ENCODE peak calls at places on chromosomes 13 and 19, in six cellular contexts. Q, H, U, G, E and F are unnamed samples.
A peak's percentile ranks its signal among the peaks of the same experiment; 100 is the strongest.

GRCh38 chr19:58361900-58362271 is 665 bp downstream of the ZNF497 start:
- DNase-seq in E (no peak), H (no peak), Q (peak; percentile 69), G (no peak), U (no peak), F (peak; percentile 46)

GRCh38 chr13:73250061-73250460 is 191.3 kb downstream of the KLF5 start:
- DNase-seq in G (no peak), H (no peak), U (no peak), Q (no peak), E (no peak), F (no peak)

GRCh38 chr19:31263317-31263716 is 85.9 kb downstream of the TSHZ3 start:
- DNase-seq in H (no peak), E (no peak), G (no peak), Q (no peak), U (no peak), F (no peak)

GRCh38 chr19:33809960-33810359 is 13.3 kb downstream of the KCTD15 start:
- DNase-seq in H (no peak), Q (peak; percentile 65), G (no peak), U (no peak), E (no peak), F (no peak)

GRCh38 chr19:43416951-43417623 is 2.4 kb downstream of the TEX101 start:
- DNase-seq in H (no peak), Q (no peak), G (no peak), U (no peak), E (no peak), F (no peak)

GRCh38 chr19:5439452-5439851 is 15.8 kb upstream of the ZNRF4 start:
- DNase-seq in H (no peak), E (no peak), Q (no peak), G (no peak), U (no peak), F (no peak)

GRCh38 chr19:15614507-15615379 is at the start of gene CYP4F8:
- DNase-seq in G (no peak), U (no peak), Q (no peak), H (no peak), E (no peak), F (no peak)

GRCh38 chr19:9789066-9789465 is 20.5 kb upstream of the ZNF846 start:
- DNase-seq in E (no peak), Q (no peak), H (no peak), U (no peak), G (no peak), F (no peak)

GRCh38 chr13:20128459-20128927 is 32.4 kb downstream of the GJA3 start:
- DNase-seq in E (no peak), Q (no peak), H (peak; percentile 39), G (no peak), U (no peak), F (no peak)